ENCODE peak calls at places on chromosome 17, in five cellular contexts. Y is SK-N-SH, I is HepG2, A is HCT116, H is K562. O is an unnamed sample.

GRCh38 chr17:35920229-35920628 is 10.3 kb downstream of the RDM1 start:
- DNase-seq in H (no peak), Y (no peak), I (no peak), A (no peak), O (no peak)

GRCh38 chr17:65496801-65497200 is 64.6 kb downstream of the AXIN2 start:
- DNase-seq in A (no peak), I (no peak), Y (no peak), H (no peak), O (no peak)

GRCh38 chr17:64118452-64118979 is 11.4 kb downstream of the ERN1 start:
- DNase-seq in Y (no peak), H (peak), I (no peak), A (no peak), O (no peak)

GRCh38 chr17:19766016-19766415 is 17.9 kb upstream of the ALDH3A1 start:
- DNase-seq in A (no peak), I (no peak), H (no peak), Y (no peak), O (no peak)

GRCh38 chr17:9023389-9024210 is 2.3 kb downstream of the NTN1 start:
- DNase-seq in H (no peak), I (no peak), A (no peak), Y (no peak), O (no peak)

GRCh38 chr17:68435361-68435760 is 21.9 kb downstream of the WIPI1 start:
- DNase-seq in A (no peak), H (no peak), Y (no peak), I (no peak), O (no peak)

GRCh38 chr17:63974594-63975192 is 2.0 kb upstream of the SCN4A start:
- DNase-seq in H (no peak), I (no peak), Y (no peak), A (peak), O (no peak)

GRCh38 chr17:37131064-37131463 is 182.3 kb downstream of the AATF start:
- DNase-seq in I (no peak), H (no peak), A (no peak), Y (no peak), O (no peak)

GRCh38 chr17:38701504-38702165 is 3.4 kb upstream of the MLLT6 start:
- DNase-seq in H (peak), A (no peak), I (peak), Y (no peak), O (peak)

GRCh38 chr17:79258843-79259242 is 184.2 kb downstream of the ENGASE start:
- DNase-seq in Y (peak), A (no peak), H (no peak), I (no peak), O (no peak)

GRCh38 chr17:7315570-7316243 is 547 bp upstream of the GPS2 start:
- DNase-seq in I (no peak), Y (no peak), H (no peak), A (no peak), O (no peak)

GRCh38 chr17:44607836-44608690 is 48.2 kb upstream of the MEIOC start:
- DNase-seq in A (no peak), Y (peak), I (peak), H (no peak), O (no peak)

GRCh38 chr17:28717578-28718316 is at the start of gene RAB34:
- DNase-seq in Y (no peak), A (no peak), I (no peak), H (no peak), O (no peak)

GRCh38 chr17:4795168-4795567 is 796 bp upstream of the PSMB6 start:
- DNase-seq in H (no peak), I (no peak), A (no peak), Y (no peak), O (no peak)

GRCh38 chr17:323181-323580 is 29.4 kb downstream of the RPH3AL start:
- DNase-seq in A (no peak), H (no peak), Y (no peak), I (no peak), O (no peak)

GRCh38 chr17:77842148-77842905 is 116.2 kb upstream of the TNRC6C start:
- DNase-seq in A (no peak), H (no peak), I (no peak), Y (no peak), O (no peak)

GRCh38 chr17:38673714-38674012 is 1.1 kb downstream of the EPOP start:
- DNase-seq in I (no peak), A (no peak), H (no peak), Y (peak), O (no peak)

GRCh38 chr17:4536259-4536741 is 18.9 kb downstream of the MYBBP1A start:
- DNase-seq in Y (no peak), I (no peak), A (no peak), H (peak), O (no peak)

GRCh38 chr17:7045492-7046126 is 1.7 kb upstream of the SLC16A11 start:
- DNase-seq in Y (peak), A (peak), I (peak), H (no peak), O (peak)

GRCh38 chr17:5122586-5123342 is 6.9 kb downstream of the USP6 start:
- DNase-seq in I (no peak), Y (peak), A (no peak), H (no peak), O (no peak)

GRCh38 chr17:79369001-79369400 is 241.8 kb downstream of the RBFOX3 start:
- DNase-seq in Y (no peak), A (no peak), H (no peak), I (no peak), O (no peak)

GRCh38 chr17:68909066-68909465 is 46.1 kb downstream of the ABCA8 start:
- DNase-seq in A (peak), Y (no peak), H (peak), I (peak), O (peak)

GRCh38 chr17:6786618-6787017 is 10.6 kb downstream of the FBXO39 start:
- DNase-seq in H (no peak), A (no peak), I (no peak), Y (no peak), O (no peak)

GRCh38 chr17:62781826-62782225 is 26.3 kb downstream of the MARCHF10 start:
- DNase-seq in A (no peak), Y (no peak), I (peak), H (no peak), O (no peak)

DNA sequence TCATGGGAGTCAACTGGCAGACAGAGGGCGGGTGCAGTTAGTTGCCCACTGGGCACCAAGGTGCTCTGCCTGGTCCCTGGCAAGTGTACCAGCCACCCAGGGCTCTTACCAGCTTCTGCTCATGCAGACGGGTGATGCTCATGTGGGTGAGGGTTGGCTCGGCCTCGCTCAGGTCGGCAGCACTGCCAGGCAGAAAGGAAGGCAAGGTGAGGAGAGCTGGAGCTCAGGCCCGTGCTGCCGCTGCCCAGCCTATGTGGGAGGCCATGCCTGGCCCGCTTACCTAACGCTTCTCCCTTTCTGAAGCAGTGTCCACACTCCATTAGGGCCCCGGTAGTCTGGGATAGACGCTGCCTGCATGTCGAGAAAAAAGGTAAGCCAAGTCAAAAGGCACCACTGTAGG is 2.6 kb downstream of the SIRT7 start:
- DNase-seq in Y (no peak), A (no peak), H (no peak), I (no peak), O (no peak)
- TF ChIP-seq MAX in Y (no peak), A (no peak), H (no peak), I (no peak), O (no peak)

DNA sequence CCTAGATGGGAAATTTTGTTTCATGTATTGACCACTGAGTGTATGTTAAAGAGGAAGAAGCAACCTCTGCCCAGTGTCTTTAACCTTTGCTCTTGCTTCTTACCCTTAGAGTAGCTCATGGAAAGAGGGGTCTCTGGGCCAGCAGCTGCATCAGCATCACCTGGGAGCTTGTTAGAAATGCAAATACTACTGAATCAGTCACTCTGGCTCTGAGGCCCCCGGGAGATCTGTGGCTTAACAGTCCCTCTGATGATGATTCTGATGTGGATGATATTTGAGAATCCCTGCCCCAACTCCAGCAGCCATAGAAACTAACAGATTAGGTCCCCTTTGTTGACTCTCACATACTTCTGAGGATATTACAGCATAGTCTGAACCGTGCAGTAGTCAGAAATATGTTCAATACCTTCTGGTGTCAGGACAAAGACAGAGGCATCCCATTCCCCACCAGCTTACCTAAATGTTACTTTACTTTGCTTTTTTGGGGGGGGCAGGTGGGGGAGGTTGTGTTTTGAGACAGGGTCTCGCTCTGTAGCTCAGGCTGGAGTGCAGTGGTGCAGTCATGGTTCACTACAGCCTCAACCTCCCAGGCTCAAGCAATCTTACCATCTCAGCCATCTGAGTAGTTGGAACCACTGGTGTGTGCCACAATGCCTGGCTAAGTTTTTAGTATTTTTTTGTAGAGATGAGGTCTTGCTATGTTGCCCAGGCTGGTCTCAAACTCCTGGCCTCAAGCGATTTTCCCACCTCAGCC is 220.1 kb downstream of the CCDC182 start:
- DNase-seq in H (no peak), A (no peak), Y (no peak), I (peak), O (no peak)
- TF ChIP-seq ZBTB33 in H (no peak), A (no peak), Y (no peak), I (no peak), O (no peak)

DNA sequence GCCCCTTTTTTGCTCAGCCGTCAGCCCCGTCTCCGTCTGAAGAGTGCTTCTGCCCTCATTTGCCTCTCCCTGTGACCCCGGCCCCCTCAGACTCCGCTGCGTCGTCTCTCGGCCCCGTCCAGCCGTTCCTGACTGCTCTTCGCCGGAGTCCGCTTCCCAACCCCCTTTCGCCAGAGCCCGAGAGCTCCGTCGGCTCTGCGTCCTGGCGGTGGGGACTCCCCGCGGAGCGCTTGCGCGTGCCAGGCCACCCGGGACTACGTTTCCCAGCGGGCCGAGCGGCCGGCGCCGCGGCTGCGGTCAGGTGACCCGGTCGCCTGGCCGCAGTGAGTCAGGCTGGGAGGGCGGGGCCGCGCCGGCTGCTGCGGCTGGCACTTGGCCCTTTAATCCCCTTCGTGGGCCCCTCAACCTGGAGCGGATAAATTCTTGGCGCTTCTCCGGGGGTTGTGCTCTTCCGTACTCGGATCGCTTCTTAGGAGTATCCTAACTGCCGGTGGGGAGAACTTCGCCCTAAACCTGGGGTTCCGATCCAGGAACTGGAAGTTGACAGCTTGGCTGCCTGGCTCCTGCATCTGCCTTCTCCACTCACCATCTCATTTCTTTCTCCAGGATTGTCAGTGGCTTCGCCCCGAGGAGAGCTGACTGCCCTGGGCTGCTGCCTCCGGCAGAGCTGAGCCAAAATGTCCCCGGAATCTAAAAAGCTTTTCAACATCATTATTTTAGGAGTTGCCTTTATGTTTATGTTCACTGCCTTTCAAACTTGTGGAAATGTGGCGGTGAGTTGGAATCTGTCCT is at the start of gene MFSD11:
- DNase-seq in I (peak), A (peak), Y (peak), H (peak), O (no peak)
- TF ChIP-seq MAX in I (peak), A (peak), Y (peak), H (peak), O (no peak)

GRCh38 chr17:34837796-34838195 is 123.5 kb downstream of the CCT6B start:
- DNase-seq in A (no peak), H (no peak), Y (no peak), I (no peak), O (no peak)

GRCh38 chr17:34840758-34841157 is 120.5 kb downstream of the CCT6B start:
- DNase-seq in H (no peak), I (no peak), Y (no peak), A (no peak), O (no peak)

GRCh38 chr17:34842235-34842634 is 119.0 kb downstream of the CCT6B start:
- DNase-seq in Y (no peak), A (no peak), I (no peak), H (no peak), O (no peak)

GRCh38 chr17:34843682-34844081 is 117.6 kb downstream of the CCT6B start:
- DNase-seq in H (no peak), A (no peak), Y (no peak), I (no peak), O (no peak)

GRCh38 chr17:34841467-34841866 is 119.8 kb downstream of the CCT6B start:
- DNase-seq in H (no peak), I (no peak), A (no peak), Y (peak), O (no peak)
- TF ChIP-seq ZBTB33 in H (no peak), I (no peak), A (no peak), Y (no peak), O (no peak)

GRCh38 chr17:80637286-80637703 is 92.7 kb downstream of the RPTOR start:
- DNase-seq in I (no peak), H (no peak), Y (no peak), A (no peak), O (no peak)

GRCh38 chr17:80636356-80637285 is 92.0 kb downstream of the RPTOR start:
- DNase-seq in A (no peak), H (no peak), I (no peak), Y (no peak), O (no peak)

GRCh38 chr17:80643700-80644099 is 99.1 kb downstream of the RPTOR start:
- DNase-seq in Y (no peak), I (no peak), A (no peak), H (no peak), O (no peak)

GRCh38 chr17:80640379-80641071 is 95.9 kb downstream of the RPTOR start:
- DNase-seq in H (no peak), I (no peak), A (no peak), Y (no peak), O (no peak)

GRCh38 chr17:80639658-80640057 is 95.0 kb downstream of the RPTOR start:
- DNase-seq in I (no peak), Y (no peak), A (no peak), H (no peak), O (no peak)
- TF ChIP-seq MAX in I (no peak), Y (no peak), A (no peak), H (no peak), O (no peak)

GRCh38 chr17:39738568-39738901 is 797 bp downstream of the GRB7 start:
- DNase-seq in Y (no peak), H (no peak), I (peak), A (no peak), O (no peak)

GRCh38 chr17:39737761-39738567 is at the start of gene GRB7:
- DNase-seq in I (peak), Y (peak), H (peak), A (peak), O (no peak)

GRCh38 chr17:39739885-39740356 is 2.2 kb downstream of the GRB7 start:
- DNase-seq in I (peak), Y (peak), H (no peak), A (no peak), O (no peak)

GRCh38 chr17:39740357-39741111 is 2.8 kb downstream of the GRB7 start:
- DNase-seq in I (peak), Y (peak), A (peak), H (peak), O (no peak)

DNA sequence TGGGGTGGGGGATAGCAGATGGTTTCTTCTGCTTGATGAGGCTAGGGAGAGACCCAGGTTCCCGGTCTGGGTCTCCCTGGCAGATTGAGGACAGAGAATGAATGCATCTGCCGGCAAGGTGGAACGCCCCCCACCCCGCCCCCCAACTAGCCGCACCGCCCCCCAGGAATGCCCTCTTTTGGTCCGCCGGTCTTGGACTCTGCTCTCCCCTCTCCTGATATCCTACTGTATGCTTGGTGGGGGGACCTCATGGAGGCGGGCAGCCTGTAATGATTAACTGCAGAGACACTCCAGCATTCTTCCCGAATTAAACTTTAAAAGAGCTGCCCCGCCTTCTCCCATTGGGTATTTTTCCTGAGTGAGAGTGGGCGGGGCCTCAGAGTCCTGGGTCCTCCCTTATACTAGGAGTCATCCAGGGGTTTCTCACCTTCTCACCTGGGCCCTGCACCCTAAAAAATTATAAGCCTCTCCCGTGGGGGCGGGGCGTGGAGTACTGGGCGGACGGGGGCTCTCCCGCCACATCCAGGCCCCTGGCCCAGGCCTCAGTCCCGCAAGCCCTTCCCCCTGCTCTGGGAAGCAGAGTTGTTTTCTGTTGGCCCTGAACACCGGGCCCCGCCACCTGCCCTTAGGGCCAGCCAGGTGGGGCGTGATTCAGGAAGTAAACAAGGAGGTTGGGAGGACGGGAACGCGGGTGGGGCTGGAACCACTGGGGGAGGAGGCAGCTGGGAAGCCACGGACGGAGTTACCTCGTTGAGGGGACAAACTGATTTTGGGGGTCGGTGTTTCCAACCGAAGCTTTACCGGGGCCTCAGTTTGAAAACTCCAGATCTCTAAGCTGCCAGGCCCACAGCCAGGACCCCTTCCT is 1.5 kb downstream of the GRB7 start:
- DNase-seq in I (peak), A (peak), Y (peak), H (peak), O (no peak)
- TF ChIP-seq ZBTB33 in I (peak), A (no peak), Y (no peak), H (peak), O (no peak)

GRCh38 chr17:55609737-55610201 is 98.5 kb upstream of the SMIM36 start:
- DNase-seq in Y (no peak), H (no peak), A (no peak), I (no peak), O (no peak)
- TF ChIP-seq MAX in Y (no peak), H (no peak), A (no peak), I (no peak), O (no peak)

GRCh38 chr17:42270175-42270545 is 6.0 kb downstream of the STAT5B start:
- DNase-seq in I (no peak), A (no peak), H (no peak), Y (no peak), O (no peak)
- TF ChIP-seq ZBTB33 in I (no peak), A (no peak), H (no peak), Y (no peak), O (no peak)

DNA sequence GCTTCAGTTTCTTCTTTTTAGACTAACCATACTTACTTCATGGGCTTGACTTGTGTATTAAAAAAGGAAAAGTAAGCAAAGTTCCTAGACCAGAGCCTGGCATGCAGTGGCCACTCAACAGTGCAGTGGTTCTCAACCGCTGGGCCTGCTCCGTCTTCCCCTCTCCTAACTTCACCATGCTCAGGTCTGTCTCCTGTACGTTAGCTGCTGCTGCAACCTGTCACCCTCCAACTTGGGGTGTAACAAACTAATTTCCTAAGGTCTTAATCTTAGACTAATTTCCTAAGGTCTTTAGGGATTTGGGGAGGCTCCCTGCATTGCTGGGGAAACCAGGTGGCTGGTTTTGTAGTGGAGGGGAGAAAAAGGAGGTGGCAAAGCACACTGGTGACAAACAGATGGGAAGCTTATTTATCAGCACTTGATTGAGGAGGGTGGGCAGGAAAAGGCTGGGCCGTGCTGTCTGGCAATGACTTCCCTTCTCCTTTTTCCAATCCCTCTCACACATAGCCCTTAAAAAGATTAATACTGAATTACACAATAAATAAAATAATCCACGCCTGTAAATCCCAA is 2.2 kb upstream of the ARL4D start:
- DNase-seq in H (no peak), A (no peak), I (no peak), Y (no peak), O (no peak)
- TF ChIP-seq MAX in H (no peak), A (no peak), I (no peak), Y (no peak), O (no peak)